ENCODE peak calls at places on chromosomes 4 and X, in seven cellular contexts. Z, R, P, O, C, Y and U are unnamed samples.

GRCh38 chr4:28225005-28225404 is 1364.4 kb downstream of the STIM2 start:
- DNase-seq in C (no peak), P (peak; percentile 24), R (no peak), Z (peak; percentile 50), O (peak; percentile 50), Y (no peak), U (peak; percentile 27)

GRCh38 chr4:20839957-20840356 is 139.7 kb downstream of the PACRGL start:
- DNase-seq in O (peak; percentile 89), R (no peak), P (no peak), Y (no peak), C (no peak), Z (no peak), U (no peak)

GRCh38 chr4:186946682-186947294 is 223.1 kb upstream of the FAT1 start:
- DNase-seq in O (peak; percentile 32), Y (peak; percentile 42), P (peak; percentile 73), Z (peak; percentile 77), R (no peak), C (no peak), U (no peak)

GRCh38 chr4:90121961-90122748 is 5.0 kb upstream of the CCSER1 start:
- DNase-seq in R (no peak), Z (no peak), Y (no peak), P (no peak), C (no peak), O (peak; percentile 9), U (no peak)

GRCh38 chrX:152899111-152899873 is 1.4 kb downstream of the ZNF185 start:
- DNase-seq in O (no peak), Y (no peak), P (no peak), Z (no peak), R (no peak), C (no peak), U (no peak)

GRCh38 chr4:185304944-185305690 is 90.6 kb downstream of the LRP2BP start:
- DNase-seq in Z (peak; percentile 56), C (no peak), P (peak; percentile 41), O (peak; percentile 25), R (no peak), Y (no peak), U (peak; percentile 42)

GRCh38 chr4:635851-636627 is 10.7 kb downstream of the PDE6B start:
- DNase-seq in O (no peak), P (no peak), C (no peak), R (no peak), Y (no peak), Z (no peak), U (no peak)

GRCh38 chr4:78938868-78939666 is at the start of gene PAQR3:
- DNase-seq in C (peak; percentile 73), Z (peak; percentile 99), R (peak; percentile 80), P (peak; percentile 81), O (peak; percentile 89), Y (peak; percentile 87), U (peak; percentile 43)

GRCh38 chr4:109826719-109827118 is 1.1 kb upstream of the RRH start:
- DNase-seq in O (peak; percentile 41), Y (no peak), P (no peak), R (no peak), Z (no peak), C (no peak), U (no peak)

GRCh38 chr4:155822572-155822971 is 43.5 kb downstream of the ASIC5 start:
- DNase-seq in P (no peak), R (no peak), O (no peak), C (no peak), Y (no peak), Z (no peak), U (no peak)

GRCh38 chr4:1512738-1513660 is 106.8 kb upstream of the NKX1-1 start:
- DNase-seq in P (peak; percentile 6), C (peak; percentile 65), Z (peak; percentile 94), R (peak; percentile 35), Y (peak; percentile 62), O (peak; percentile 40), U (no peak)

GRCh38 chr4:164956766-164957643 is 20.5 kb downstream of the TRIM61 start:
- DNase-seq in P (peak; percentile 90), Z (peak; percentile 95), C (peak; percentile 33), Y (peak; percentile 67), R (peak; percentile 53), O (peak; percentile 80), U (no peak)

GRCh38 chrX:134013092-134013497 is 27.7 kb upstream of the GPC3 start:
- DNase-seq in P (no peak), R (no peak), Y (no peak), C (no peak), O (peak; percentile 70), Z (no peak), U (no peak)

GRCh38 chr4:185810746-185811508 is 1.1 kb downstream of the SORBS2 start:
- DNase-seq in Y (no peak), C (no peak), P (no peak), Z (no peak), O (no peak), R (no peak), U (no peak)

GRCh38 chr4:168744021-168744420 is 247.2 kb downstream of the PALLD start:
- DNase-seq in C (no peak), Y (no peak), R (no peak), Z (no peak), P (no peak), O (no peak), U (peak; percentile 80)

GRCh38 chr4:80266267-80266901 is at the start of gene FGF5:
- DNase-seq in Y (no peak), P (peak; percentile 45), C (no peak), O (peak; percentile 72), R (no peak), Z (peak; percentile 68), U (peak; percentile 3)

GRCh38 chrX:118847676-118848075 is 24.1 kb downstream of the ZCCHC12 start:
- DNase-seq in R (no peak), Z (peak; percentile 29), Y (no peak), P (peak; percentile 65), O (peak; percentile 68), C (no peak), U (peak; percentile 36)

GRCh38 chr4:118047043-118047442 is 12.8 kb downstream of the NDST3 start:
- DNase-seq in P (no peak), O (no peak), R (no peak), C (no peak), Y (no peak), Z (no peak), U (no peak)

GRCh38 chr4:98261291-98262271 is at the start of gene RAP1GDS1:
- DNase-seq in O (peak; percentile 77), Z (peak; percentile 97), C (peak; percentile 81), P (peak; percentile 26), Y (peak; percentile 39), R (peak; percentile 7), U (no peak)